ENCODE peak calls at places on chromosomes 11 and 22, in six cellular contexts. U is K562, Y is breast epithelium, V is HCT116, D is prostate gland, S is stomach. R is an unnamed sample.

GRCh38 chr22:20507253-20508066 is at the start of gene MED15:
- DNase-seq in U (peak; percentile 100), Y (peak; percentile 88), V (peak; percentile 69), D (peak; percentile 86), S (peak; percentile 91), R (peak; percentile 87)

GRCh38 chr11:72334651-72335050 is 90.7 kb upstream of the PHOX2A start:
- DNase-seq in U (no peak), Y (no peak), V (no peak), D (no peak), S (no peak), R (no peak)

GRCh38 chr22:22176929-22177616 is 67.5 kb upstream of the VPREB1 start:
- DNase-seq in U (no peak), Y (no peak), V (no peak), D (no peak), S (no peak), R (no peak)

GRCh38 chr11:21817677-21818076 is 375.2 kb upstream of the ANO5 start:
- DNase-seq in U (no peak), Y (no peak), V (no peak), D (no peak), S (no peak), R (no peak)

GRCh38 chr11:125382211-125382807 is 113.8 kb downstream of the FEZ1 start:
- DNase-seq in U (no peak), Y (no peak), V (no peak), D (no peak), S (no peak), R (no peak)

GRCh38 chr22:19951351-19951750 is 9.7 kb upstream of the TXNRD2 start:
- DNase-seq in U (no peak), Y (no peak), V (no peak), D (no peak), S (no peak), R (no peak)

GRCh38 chr11:27228232-27228631 is 134.8 kb downstream of the CCDC34 start:
- DNase-seq in U (no peak), Y (no peak), V (no peak), D (peak; percentile 56), S (no peak), R (no peak)

GRCh38 chr11:71286701-71287643 is 34.6 kb upstream of the SHANK2 start:
- DNase-seq in U (no peak), Y (peak; percentile 58), V (no peak), D (peak; percentile 91), S (peak; percentile 74), R (no peak)

GRCh38 chr11:126280595-126280994 is 2.3 kb upstream of the TIRAP start:
- DNase-seq in U (no peak), Y (no peak), V (no peak), D (no peak), S (no peak), R (no peak)

GRCh38 chr22:23313791-23314567 is 133.7 kb downstream of the BCR start:
- DNase-seq in U (no peak), Y (peak; percentile 40), V (no peak), D (no peak), S (no peak), R (no peak)

GRCh38 chr11:134539285-134539684 is 127.2 kb upstream of the B3GAT1 start:
- DNase-seq in U (no peak), Y (no peak), V (no peak), D (no peak), S (no peak), R (no peak)

GRCh38 chr11:2526808-2527381 is 82.1 kb downstream of the KCNQ1 start:
- DNase-seq in U (peak; percentile 37), Y (peak; percentile 50), V (no peak), D (no peak), S (peak; percentile 87), R (peak; percentile 82)

GRCh38 chr22:50060441-50061140 is 2.5 kb upstream of the TTLL8 start:
- DNase-seq in U (no peak), Y (no peak), V (no peak), D (no peak), S (no peak), R (no peak)

GRCh38 chr11:23226331-23226909 is 366.1 kb upstream of the CCDC179 start:
- DNase-seq in U (no peak), Y (no peak), V (no peak), D (no peak), S (no peak), R (no peak)

GRCh38 chr22:34833982-34834510 is 231.9 kb upstream of the ISX start:
- DNase-seq in U (no peak), Y (no peak), V (no peak), D (no peak), S (no peak), R (no peak)

GRCh38 chr22:30490399-30490798 is 15.1 kb downstream of the SEC14L4 start:
- DNase-seq in U (peak; percentile 35), Y (no peak), V (no peak), D (no peak), S (no peak), R (no peak)

GRCh38 chr11:121983901-121984300 is 132.1 kb downstream of the BLID start:
- DNase-seq in U (no peak), Y (no peak), V (no peak), D (no peak), S (no peak), R (no peak)

GRCh38 chr22:33971561-33971961 is 51.3 kb upstream of the LARGE1 start:
- DNase-seq in U (no peak), Y (no peak), V (no peak), D (no peak), S (no peak), R (no peak)

GRCh38 chr11:119709638-119710346 is 19.2 kb downstream of the NECTIN1 start:
- DNase-seq in U (no peak), Y (no peak), V (no peak), D (no peak), S (no peak), R (no peak)

GRCh38 chr11:70448983-70449567 is 50.7 kb downstream of the CTTN start:
- DNase-seq in U (peak; percentile 78), Y (no peak), V (peak; percentile 16), D (no peak), S (no peak), R (no peak)

GRCh38 chr22:41367039-41367679 is 14.6 kb upstream of the TEF start:
- DNase-seq in U (peak; percentile 96), Y (peak; percentile 92), V (peak; percentile 71), D (peak; percentile 94), S (peak; percentile 98), R (no peak)

GRCh38 chr11:20015529-20016427 is 144.5 kb downstream of the DBX1 start:
- DNase-seq in U (no peak), Y (no peak), V (no peak), D (no peak), S (no peak), R (no peak)

GRCh38 chr11:35990170-35990569 is 46.3 kb downstream of the LDLRAD3 start:
- DNase-seq in U (no peak), Y (no peak), V (no peak), D (no peak), S (no peak), R (no peak)

GRCh38 chr22:36493690-36494110 is 12.3 kb upstream of the TXN2 start:
- DNase-seq in U (no peak), Y (no peak), V (no peak), D (no peak), S (no peak), R (peak; percentile 57)

GRCh38 chr22:17191163-17191562 is 28.1 kb downstream of the ADA2 start:
- DNase-seq in U (no peak), Y (no peak), V (no peak), D (no peak), S (no peak), R (no peak)

GRCh38 chr11:63592975-63593395 is 21.2 kb downstream of the PLAAT3 start:
- DNase-seq in U (peak; percentile 34), Y (no peak), V (no peak), D (no peak), S (no peak), R (no peak)

GRCh38 chr22:29539105-29539504 is 14.5 kb downstream of the THOC5 start:
- DNase-seq in U (no peak), Y (no peak), V (no peak), D (no peak), S (no peak), R (no peak)

GRCh38 chr11:62664405-62665074 is 470 bp downstream of the C11orf98 start:
- DNase-seq in U (peak; percentile 12), Y (peak; percentile 61), V (no peak), D (no peak), S (peak; percentile 55), R (peak; percentile 59)

GRCh38 chr11:1348146-1348545 is 38.7 kb upstream of the TOLLIP start:
- DNase-seq in U (no peak), Y (no peak), V (no peak), D (no peak), S (no peak), R (no peak)

GRCh38 chr11:1350086-1350725 is 39.5 kb upstream of the BRSK2 start:
- DNase-seq in U (no peak), Y (no peak), V (no peak), D (no peak), S (no peak), R (no peak)

GRCh38 chr11:1351278-1351937 is 38.3 kb upstream of the BRSK2 start:
- DNase-seq in U (peak; percentile 74), Y (no peak), V (peak; percentile 69), D (no peak), S (no peak), R (no peak)

GRCh38 chr11:1348748-1349073 is 39.3 kb upstream of the TOLLIP start:
- DNase-seq in U (no peak), Y (no peak), V (no peak), D (no peak), S (no peak), R (no peak)

GRCh38 chr11:1349074-1349931 is 39.9 kb upstream of the TOLLIP start:
- DNase-seq in U (no peak), Y (no peak), V (no peak), D (no peak), S (no peak), R (no peak)
- TF ChIP-seq POLR2AphosphoS5 in U (no peak), Y (no peak), V (no peak), D (no peak), S (no peak), R (no peak)

DNA sequence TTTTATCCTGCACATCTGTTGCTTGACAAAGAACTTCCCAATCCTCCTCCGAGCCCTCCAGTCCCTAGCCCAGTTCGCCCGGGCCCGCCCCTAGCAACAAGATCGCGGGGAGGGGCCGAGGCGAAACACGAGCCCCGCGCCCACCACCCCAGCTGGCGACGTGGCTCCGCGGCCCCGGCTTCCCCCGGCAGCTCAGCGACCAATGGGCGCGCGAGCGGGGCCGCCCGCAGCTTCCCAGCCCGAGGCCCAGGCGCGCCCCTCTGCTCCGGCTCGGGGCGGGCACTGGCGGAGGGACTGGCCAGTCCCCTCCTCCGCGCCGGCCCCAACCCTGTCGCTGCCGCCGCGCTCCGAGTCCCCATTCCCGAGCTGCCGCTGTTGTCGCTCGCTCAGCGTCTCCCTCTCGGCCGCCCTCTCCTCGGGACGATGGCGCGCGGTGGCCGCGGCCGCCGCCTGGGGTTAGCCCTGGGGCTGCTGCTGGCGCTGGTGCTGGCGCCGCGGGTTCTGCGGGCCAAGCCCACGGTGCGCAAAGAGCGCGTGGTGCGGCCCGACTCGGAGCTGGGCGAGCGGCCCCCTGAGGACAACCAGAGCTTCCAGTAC is at the start of gene RCN1:
- DNase-seq in U (peak; percentile 58), Y (peak; percentile 60), V (no peak), D (peak; percentile 45), S (peak; percentile 46), R (peak; percentile 54)
- TF ChIP-seq POLR2A in U (peak; percentile 21), Y (no peak), V (peak; percentile 59), D (peak; percentile 61), S (no peak), R (no peak)

GRCh38 chr22:46923394-46923793 is 160.9 kb downstream of the TBC1D22A start:
- DNase-seq in U (no peak), Y (no peak), V (no peak), D (no peak), S (no peak), R (no peak)
- TF ChIP-seq POLR2AphosphoS5 in U (no peak), Y (no peak), V (no peak), D (no peak), S (no peak), R (no peak)

GRCh38 chr11:123460006-123460700 is 30.1 kb downstream of the GRAMD1B start:
- DNase-seq in U (no peak), Y (no peak), V (no peak), D (no peak), S (no peak), R (no peak)
- TF ChIP-seq POLR2A in U (no peak), Y (no peak), V (no peak), D (no peak), S (no peak), R (no peak)